ENCODE peak calls at places on chromosome 18, in five cellular contexts. One of them, this sample, is unnamed.

GRCh38 chr18:13442451-13442850 is 223.9 kb downstream of the LDLRAD4 start:
- DNase-seq in IMR-90: no peak
- DNase-seq in A549: no peak
- DNase-seq in body of pancreas: no peak
- DNase-seq in H1: no peak
- DNase-seq in this sample: no peak

GRCh38 chr18:902179-902718 is 2.4 kb upstream of the ADCYAP1 start:
- DNase-seq in A549: no peak
- DNase-seq in body of pancreas: no peak
- DNase-seq in IMR-90: no peak
- DNase-seq in H1: no peak
- DNase-seq in this sample: no peak

GRCh38 chr18:66640431-66640830 is 36.5 kb upstream of the CDH19 start:
- DNase-seq in H1: no peak
- DNase-seq in A549: no peak
- DNase-seq in IMR-90: no peak
- DNase-seq in body of pancreas: no peak
- DNase-seq in this sample: no peak

GRCh38 chr18:36828157-36828629 is 609 bp downstream of the TPGS2 start:
- DNase-seq in A549: no peak
- DNase-seq in body of pancreas: peak; percentile 46
- DNase-seq in IMR-90: peak; percentile 55
- DNase-seq in H1: no peak
- DNase-seq in this sample: peak; percentile 18

GRCh38 chr18:11674119-11674518 is 14.9 kb upstream of the GNAL start:
- DNase-seq in H1: no peak
- DNase-seq in A549: no peak
- DNase-seq in IMR-90: no peak
- DNase-seq in body of pancreas: no peak
- DNase-seq in this sample: no peak

GRCh38 chr18:10923671-10924070 is 225.7 kb downstream of the PIEZO2 start:
- DNase-seq in body of pancreas: no peak
- DNase-seq in H1: no peak
- DNase-seq in IMR-90: peak; percentile 42
- DNase-seq in A549: no peak
- DNase-seq in this sample: no peak

GRCh38 chr18:70289351-70290330 is 796 bp downstream of the SOCS6 start:
- DNase-seq in IMR-90: peak; percentile 31
- DNase-seq in body of pancreas: peak; percentile 52
- DNase-seq in H1: peak; percentile 72
- DNase-seq in A549: no peak
- DNase-seq in this sample: no peak

GRCh38 chr18:79644006-79644665 is 35.5 kb upstream of the CTDP1 start:
- DNase-seq in IMR-90: peak; percentile 47
- DNase-seq in body of pancreas: peak; percentile 68
- DNase-seq in H1: peak; percentile 90
- DNase-seq in A549: peak; percentile 64
- DNase-seq in this sample: peak; percentile 58

GRCh38 chr18:80068571-80069272 is 34.5 kb downstream of the RBFA start:
- DNase-seq in H1: peak; percentile 26
- DNase-seq in body of pancreas: no peak
- DNase-seq in IMR-90: no peak
- DNase-seq in A549: no peak
- DNase-seq in this sample: no peak

GRCh38 chr18:63342206-63342605 is 22.6 kb upstream of the BCL2 start:
- DNase-seq in IMR-90: peak; percentile 28
- DNase-seq in A549: peak; percentile 64
- DNase-seq in H1: peak; percentile 53
- DNase-seq in body of pancreas: peak; percentile 29
- DNase-seq in this sample: no peak

GRCh38 chr18:12283256-12283655 is 24.8 kb upstream of the TUBB6 start:
- DNase-seq in IMR-90: peak; percentile 66
- DNase-seq in body of pancreas: peak; percentile 20
- DNase-seq in A549: no peak
- DNase-seq in H1: peak; percentile 65
- DNase-seq in this sample: no peak

GRCh38 chr18:65941482-65941881 is 190.7 kb downstream of the CDH7 start:
- DNase-seq in IMR-90: no peak
- DNase-seq in A549: no peak
- DNase-seq in H1: no peak
- DNase-seq in body of pancreas: no peak
- DNase-seq in this sample: no peak

GRCh38 chr18:39414009-39414700 is 1848.6 kb upstream of the CELF4 start:
- DNase-seq in body of pancreas: no peak
- DNase-seq in H1: no peak
- DNase-seq in A549: no peak
- DNase-seq in IMR-90: peak; percentile 82
- DNase-seq in this sample: no peak

GRCh38 chr18:44736664-44737063 is 56.0 kb downstream of the SETBP1 start:
- DNase-seq in A549: no peak
- DNase-seq in H1: no peak
- DNase-seq in IMR-90: no peak
- DNase-seq in body of pancreas: no peak
- DNase-seq in this sample: no peak

GRCh38 chr18:49768051-49768391 is 45.3 kb downstream of the ACAA2 start:
- DNase-seq in H1: peak; percentile 74
- DNase-seq in A549: peak; percentile 7
- DNase-seq in IMR-90: peak; percentile 65
- DNase-seq in body of pancreas: peak; percentile 72
- DNase-seq in this sample: no peak

GRCh38 chr18:46073474-46074331 is 1.6 kb upstream of the PSTPIP2 start:
- DNase-seq in A549: no peak
- DNase-seq in body of pancreas: peak; percentile 44
- DNase-seq in IMR-90: peak; percentile 69
- DNase-seq in H1: peak; percentile 61
- DNase-seq in this sample: peak; percentile 44
- TF ChIP-seq CTCF in A549: peak; percentile 58
- TF ChIP-seq CTCF in body of pancreas: peak; percentile 61
- TF ChIP-seq CTCF in IMR-90: peak; percentile 76
- TF ChIP-seq CTCF in H1: peak; percentile 19
- TF ChIP-seq CTCF in this sample: peak; percentile 64

GRCh38 chr18:2848145-2848878 is 1.5 kb downstream of the EMILIN2 start:
- DNase-seq in IMR-90: no peak
- DNase-seq in body of pancreas: no peak
- DNase-seq in H1: no peak
- DNase-seq in A549: no peak
- DNase-seq in this sample: no peak

GRCh38 chr18:2845175-2845574 is 1.6 kb upstream of the EMILIN2 start:
- DNase-seq in IMR-90: no peak
- DNase-seq in H1: no peak
- DNase-seq in body of pancreas: no peak
- DNase-seq in A549: no peak
- DNase-seq in this sample: no peak

GRCh38 chr18:2847341-2848144 is 737 bp downstream of the EMILIN2 start:
- DNase-seq in H1: peak; percentile 71
- DNase-seq in IMR-90: no peak
- DNase-seq in A549: no peak
- DNase-seq in body of pancreas: no peak
- DNase-seq in this sample: peak; percentile 50

GRCh38 chr18:2846241-2846637 is 567 bp upstream of the EMILIN2 start:
- DNase-seq in A549: no peak
- DNase-seq in IMR-90: peak; percentile 16
- DNase-seq in H1: no peak
- DNase-seq in body of pancreas: no peak
- DNase-seq in this sample: no peak

DNA sequence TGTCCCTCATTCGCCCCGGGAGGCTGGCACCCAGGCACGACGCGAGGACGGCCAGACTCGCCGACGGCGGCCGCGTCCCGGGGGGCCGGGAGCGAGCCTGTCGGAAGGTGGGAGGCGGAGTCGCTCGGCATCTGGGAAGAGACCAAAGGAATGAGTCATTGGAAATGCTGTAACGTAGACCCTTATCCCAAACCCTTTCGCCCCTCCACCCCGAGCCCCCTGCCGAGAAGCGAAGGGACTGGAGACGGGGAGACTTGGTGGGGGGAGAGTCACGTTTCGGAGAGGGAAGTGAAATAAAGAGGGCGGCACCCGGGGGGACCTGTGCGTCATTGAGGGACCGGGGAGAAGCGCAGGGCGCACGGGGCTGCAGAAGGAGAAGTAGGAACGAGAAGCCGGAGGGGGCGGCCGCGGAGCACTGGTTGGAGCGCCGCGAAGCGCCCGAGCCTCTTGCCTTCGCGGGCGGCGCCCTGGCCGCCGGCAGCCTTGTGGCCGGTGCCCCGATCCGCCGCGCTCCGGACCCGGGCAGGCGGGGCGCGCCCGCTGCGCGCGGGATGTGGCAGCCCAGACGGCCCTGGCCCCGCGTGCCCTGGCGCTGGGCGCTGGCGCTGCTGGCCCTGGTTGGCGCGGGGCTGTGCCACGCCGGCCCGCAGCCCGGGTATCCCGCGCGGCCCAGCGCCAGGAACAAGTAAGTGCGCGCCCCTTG is at the start of gene EMILIN2:
- DNase-seq in body of pancreas: peak; percentile 31
- DNase-seq in A549: no peak
- DNase-seq in IMR-90: peak; percentile 14
- DNase-seq in H1: peak; percentile 76
- DNase-seq in this sample: peak; percentile 72
- H3K27ac ChIP-seq in body of pancreas: no peak within 1 kb of the TSS
- H3K27ac ChIP-seq in A549: peak within 1 kb of the TSS; percentile 46
- H3K27ac ChIP-seq in IMR-90: no peak within 1 kb of the TSS
- H3K27ac ChIP-seq in H1: no peak within 1 kb of the TSS
- H3K27ac ChIP-seq in this sample: peak within 1 kb of the TSS; percentile 91

GRCh38 chr18:59898093-59898492 is 1.7 kb upstream of the PMAIP1 start:
- DNase-seq in A549: no peak
- DNase-seq in IMR-90: no peak
- DNase-seq in body of pancreas: no peak
- DNase-seq in H1: no peak
- DNase-seq in this sample: no peak

GRCh38 chr18:59898609-59899297 is 1.0 kb upstream of the PMAIP1 start:
- DNase-seq in body of pancreas: no peak
- DNase-seq in H1: no peak
- DNase-seq in IMR-90: no peak
- DNase-seq in A549: no peak
- DNase-seq in this sample: no peak

GRCh38 chr18:59902180-59902992 is 2.6 kb downstream of the PMAIP1 start:
- DNase-seq in IMR-90: peak; percentile 95
- DNase-seq in A549: no peak
- DNase-seq in body of pancreas: no peak
- DNase-seq in H1: no peak
- DNase-seq in this sample: no peak

GRCh38 chr18:59899298-59900221 is at the start of gene PMAIP1:
- DNase-seq in H1: peak; percentile 93
- DNase-seq in body of pancreas: peak; percentile 89
- DNase-seq in IMR-90: peak; percentile 94
- DNase-seq in A549: peak; percentile 72
- DNase-seq in this sample: peak; percentile 85

DNA sequence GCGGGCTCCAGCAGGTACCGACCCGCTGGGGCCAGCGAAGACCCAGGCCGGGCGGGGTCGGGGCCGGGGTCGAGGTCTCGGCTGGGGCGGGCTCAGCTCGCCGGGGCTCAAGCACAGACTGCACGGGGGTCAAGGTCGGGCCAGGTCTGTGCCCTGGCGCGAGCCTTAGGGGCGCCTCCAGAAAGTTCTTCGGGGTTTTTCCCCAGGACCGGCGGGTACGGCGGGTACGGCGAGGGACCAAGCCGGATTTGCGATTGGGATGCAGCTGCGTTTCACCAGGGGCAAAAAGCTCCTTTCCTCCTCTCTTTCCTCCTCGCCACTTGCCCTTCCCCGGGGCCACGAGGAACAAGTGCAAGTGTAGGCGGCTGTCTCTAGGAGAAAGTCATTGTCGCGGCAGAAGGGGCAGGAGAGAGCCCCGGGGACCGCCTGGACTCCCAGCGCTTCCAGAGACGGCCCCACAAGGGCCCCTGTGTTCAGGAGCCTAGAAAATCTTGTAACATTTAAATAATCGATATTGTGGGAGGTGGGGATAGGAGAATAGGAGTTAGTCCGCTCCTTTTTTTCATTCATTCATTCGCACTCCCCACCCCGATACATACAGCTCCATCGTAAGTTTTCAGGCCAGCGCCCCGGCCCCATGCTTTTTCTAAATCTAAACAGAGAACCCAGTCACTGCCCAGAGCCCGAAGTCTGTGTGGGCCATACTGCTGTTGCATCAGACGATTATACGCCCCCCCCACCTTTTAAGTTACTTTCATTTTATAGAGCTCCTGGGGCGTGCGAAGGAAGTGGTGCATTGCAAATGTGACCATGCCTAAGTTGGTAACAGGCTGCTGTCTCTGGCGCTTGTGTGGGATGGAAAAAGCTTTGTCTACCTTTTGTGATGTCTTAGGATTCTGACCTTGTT is 679 bp downstream of the PMAIP1 start:
- DNase-seq in A549: no peak
- DNase-seq in H1: peak; percentile 61
- DNase-seq in body of pancreas: peak; percentile 49
- DNase-seq in IMR-90: peak; percentile 85
- DNase-seq in this sample: peak; percentile 21
- TF ChIP-seq POLR2A in A549: no peak
- TF ChIP-seq POLR2A in H1: peak; percentile 90
- TF ChIP-seq POLR2A in body of pancreas: no peak
- TF ChIP-seq POLR2A in IMR-90: peak; percentile 68
- TF ChIP-seq POLR2A in this sample: no peak

GRCh38 chr18:59735269-59735860 is 38.1 kb upstream of the CCBE1 start:
- DNase-seq in body of pancreas: no peak
- DNase-seq in IMR-90: no peak
- DNase-seq in A549: no peak
- DNase-seq in H1: no peak
- DNase-seq in this sample: no peak
- TF ChIP-seq CTCF in body of pancreas: no peak
- TF ChIP-seq CTCF in IMR-90: no peak
- TF ChIP-seq CTCF in A549: no peak
- TF ChIP-seq CTCF in H1: no peak
- TF ChIP-seq CTCF in this sample: no peak

DNA sequence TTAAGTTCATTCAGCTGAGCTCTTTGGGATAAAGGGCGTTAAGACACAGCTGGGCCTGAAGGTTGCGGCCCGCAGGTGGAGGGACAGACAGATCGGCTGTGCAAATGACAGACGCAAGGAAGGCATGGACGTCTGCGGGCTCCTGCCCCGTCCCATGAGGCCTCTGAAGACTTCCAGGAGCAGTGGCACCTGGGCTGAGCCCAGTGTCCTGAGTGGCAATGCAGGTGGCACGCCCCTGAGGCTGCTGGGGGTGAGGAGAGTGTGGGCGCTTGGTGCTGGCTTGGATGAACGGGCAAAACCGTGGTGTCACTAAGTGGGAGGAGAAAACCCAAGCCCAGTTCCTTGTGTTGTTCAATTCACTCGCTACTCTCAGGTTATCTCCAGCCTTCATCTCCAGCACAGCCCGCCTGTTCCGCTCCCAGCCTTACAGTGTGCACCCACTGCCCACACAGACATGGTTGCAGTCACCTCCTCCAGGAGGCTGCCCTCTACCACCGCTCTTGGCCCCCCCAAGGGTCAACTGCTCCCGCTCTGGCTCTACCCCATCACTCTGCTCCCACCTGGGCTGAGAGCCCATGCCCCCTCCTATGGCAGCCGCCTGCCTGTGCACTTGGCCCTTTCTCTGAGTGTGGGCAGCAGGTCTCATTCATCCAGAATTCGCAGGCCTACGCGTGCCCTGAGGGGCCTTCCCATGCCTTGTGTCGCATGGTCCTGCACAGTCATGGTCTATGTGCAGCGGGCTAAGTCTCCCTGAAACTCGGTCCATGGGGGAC is 50.3 kb downstream of the PTGR3 start:
- DNase-seq in body of pancreas: no peak
- DNase-seq in A549: no peak
- DNase-seq in IMR-90: no peak
- DNase-seq in H1: no peak
- DNase-seq in this sample: no peak
- H3K27ac ChIP-seq in body of pancreas: no peak overlapping the region
- H3K27ac ChIP-seq in A549: no peak overlapping the region
- H3K27ac ChIP-seq in IMR-90: no peak overlapping the region
- H3K27ac ChIP-seq in H1: no peak overlapping the region
- H3K27ac ChIP-seq in this sample: no peak overlapping the region

GRCh38 chr18:6729247-6730091 is at the start of gene ARHGAP28:
- DNase-seq in IMR-90: peak; percentile 92
- DNase-seq in H1: peak; percentile 83
- DNase-seq in body of pancreas: peak; percentile 95
- DNase-seq in A549: peak; percentile 5
- DNase-seq in this sample: peak; percentile 83
- TF ChIP-seq POLR2A in IMR-90: peak; percentile 31
- TF ChIP-seq POLR2A in H1: peak; percentile 77
- TF ChIP-seq POLR2A in body of pancreas: peak; percentile 82
- TF ChIP-seq POLR2A in A549: no peak
- TF ChIP-seq POLR2A in this sample: peak; percentile 64